ENCODE peak calls at places on chromosomes 7 and 10, in six cellular contexts. F is CD4-positive, alpha-beta T cell; K is iris pigment epithelial cell; R is endodermal cell; T is NCI-H2171 treated with DMSO at 0.1 percent for 48 hours; B is T47D. O is an unnamed sample.

GRCh38 chr10:90587081-90587491 is 270.8 kb downstream of the HTR7 start:
- DNase-seq in B (no peak), R (no peak), F (no peak), T (no peak), K (peak), O (peak)

GRCh38 chr7:156897673-156898072 is 4.7 kb upstream of the LMBR1 start:
- DNase-seq in B (no peak), K (no peak), T (no peak), R (no peak), F (no peak), O (no peak)

GRCh38 chr7:131233193-131233592 is 94.5 kb upstream of the MKLN1 start:
- DNase-seq in B (no peak), F (no peak), T (no peak), K (no peak), R (no peak), O (no peak)

GRCh38 chr10:29011511-29011910 is 277.4 kb upstream of the LYZL1 start:
- DNase-seq in F (no peak), K (no peak), T (no peak), R (no peak), B (no peak), O (no peak)

GRCh38 chr7:80182630-80183276 is 48.1 kb downstream of the GNAI1 start:
- DNase-seq in R (peak), F (no peak), T (no peak), K (peak), B (no peak), O (no peak)

GRCh38 chr7:130208511-130208910 is 851 bp downstream of the SSMEM1 start:
- DNase-seq in B (no peak), R (no peak), K (no peak), T (no peak), F (no peak), O (no peak)

GRCh38 chr7:2540641-2541051 is 14.7 kb downstream of the BRAT1 start:
- DNase-seq in R (no peak), B (no peak), F (no peak), T (no peak), K (no peak), O (no peak)

GRCh38 chr7:102284399-102284798 is 2.3 kb upstream of the SH2B2 start:
- DNase-seq in F (no peak), T (no peak), K (no peak), B (no peak), R (no peak), O (no peak)

GRCh38 chr10:132593900-132594876 is 56.6 kb downstream of the INPP5A start:
- DNase-seq in B (no peak), F (no peak), R (no peak), K (no peak), T (no peak), O (no peak)

GRCh38 chr7:45978010-45978681 is 57.1 kb upstream of the IGFBP3 start:
- DNase-seq in F (no peak), B (peak), K (peak), T (no peak), R (peak), O (peak)

GRCh38 chr10:78471723-78472541 is 438.3 kb downstream of the RPS24 start:
- DNase-seq in F (no peak), T (no peak), R (no peak), B (no peak), K (no peak), O (no peak)

GRCh38 chr10:96586419-96587254 is at the start of gene TM9SF3:
- DNase-seq in K (peak), R (peak), F (peak), T (peak), B (peak), O (no peak)

GRCh38 chr10:74875966-74876365 is 49.6 kb downstream of the KAT6B start:
- DNase-seq in B (peak), F (no peak), K (no peak), T (no peak), R (no peak), O (peak)

GRCh38 chr7:54811925-54812264 is 52.9 kb upstream of the SEC61G start:
- DNase-seq in R (no peak), K (peak), T (no peak), F (no peak), B (no peak), O (no peak)

GRCh38 chr7:132755538-132756481 is 179.5 kb upstream of the PLXNA4 start:
- DNase-seq in T (no peak), F (no peak), R (no peak), K (no peak), B (no peak), O (no peak)

GRCh38 chr7:55254596-55255500 is 110.3 kb upstream of the LANCL2 start:
- DNase-seq in F (peak), B (peak), K (peak), T (peak), R (peak), O (peak)

GRCh38 chr7:76077435-76077834 is 29.5 kb downstream of the MDH2 start:
- DNase-seq in F (no peak), K (peak), B (no peak), T (no peak), R (no peak), O (peak)

GRCh38 chr7:44448922-44449321 is 41.5 kb downstream of the NUDCD3 start:
- DNase-seq in R (no peak), B (no peak), K (no peak), T (no peak), F (no peak), O (no peak)

GRCh38 chr7:43110790-43111362 is 1.6 kb upstream of the HECW1 start:
- DNase-seq in F (no peak), T (no peak), K (no peak), R (no peak), B (no peak), O (no peak)

O was measured in LNCaP clone FGC.